ENCODE peak calls at places on chromosome 6, in four cellular contexts. One of them, this sample, is unnamed. For H3K36me3, the result is how much of the 10 kb centered on the place peaks cover.

GRCh38 chr6:150074651-150075416 is 5.9 kb upstream of the ULBP3 start:
- DNase-seq in psoas muscle: no peak
- DNase-seq in fibroblast of lung: no peak
- DNase-seq in mammary epithelial cell: no peak
- DNase-seq in this sample: no peak

GRCh38 chr6:163349001-163349680 is 65.4 kb upstream of the QKI start:
- DNase-seq in psoas muscle: no peak
- DNase-seq in fibroblast of lung: no peak
- DNase-seq in mammary epithelial cell: no peak
- DNase-seq in this sample: no peak

GRCh38 chr6:33590531-33591198 is 10.6 kb upstream of the BAK1 start:
- DNase-seq in psoas muscle: no peak
- DNase-seq in fibroblast of lung: no peak
- DNase-seq in mammary epithelial cell: peak
- DNase-seq in this sample: peak

GRCh38 chr6:56311086-56311485 is 63.7 kb upstream of the COL21A1 start:
- DNase-seq in psoas muscle: no peak
- DNase-seq in fibroblast of lung: peak
- DNase-seq in mammary epithelial cell: no peak
- DNase-seq in this sample: no peak

GRCh38 chr6:145531822-145532221 is 203.5 kb downstream of the EPM2A start:
- DNase-seq in psoas muscle: no peak
- DNase-seq in fibroblast of lung: no peak
- DNase-seq in mammary epithelial cell: no peak
- DNase-seq in this sample: no peak

GRCh38 chr6:11711644-11711993 is 67.0 kb downstream of the ADTRP start:
- DNase-seq in psoas muscle: no peak
- DNase-seq in fibroblast of lung: peak
- DNase-seq in mammary epithelial cell: no peak
- DNase-seq in this sample: no peak

GRCh38 chr6:116561377-116562018 is 7.9 kb downstream of the CALHM4 start:
- DNase-seq in psoas muscle: peak
- DNase-seq in fibroblast of lung: peak
- DNase-seq in mammary epithelial cell: peak
- DNase-seq in this sample: peak

GRCh38 chr6:25472314-25472713 is 179.7 kb upstream of the SCGN start:
- DNase-seq in psoas muscle: no peak
- DNase-seq in fibroblast of lung: no peak
- DNase-seq in mammary epithelial cell: no peak
- DNase-seq in this sample: no peak

GRCh38 chr6:35487653-35488516 is 9.0 kb downstream of the TEAD3 start:
- DNase-seq in psoas muscle: no peak
- DNase-seq in fibroblast of lung: peak
- DNase-seq in mammary epithelial cell: peak
- DNase-seq in this sample: no peak

GRCh38 chr6:165805067-165805525 is 142.1 kb upstream of the PDE10A start:
- DNase-seq in psoas muscle: no peak
- DNase-seq in fibroblast of lung: no peak
- DNase-seq in mammary epithelial cell: no peak
- DNase-seq in this sample: no peak

GRCh38 chr6:158286413-158286812 is 25.9 kb upstream of the TULP4 start:
- DNase-seq in psoas muscle: no peak
- DNase-seq in fibroblast of lung: peak
- DNase-seq in mammary epithelial cell: peak
- DNase-seq in this sample: no peak

GRCh38 chr6:3239110-3239830 is 11.8 kb upstream of the TUBB2B start:
- DNase-seq in psoas muscle: no peak
- DNase-seq in fibroblast of lung: no peak
- DNase-seq in mammary epithelial cell: no peak
- DNase-seq in this sample: no peak

GRCh38 chr6:12648171-12648570 is 68.4 kb upstream of the PHACTR1 start:
- DNase-seq in psoas muscle: no peak
- DNase-seq in fibroblast of lung: no peak
- DNase-seq in mammary epithelial cell: no peak
- DNase-seq in this sample: no peak

GRCh38 chr6:28643017-28643740 is 117.5 kb downstream of the GPX5 start:
- DNase-seq in psoas muscle: no peak
- DNase-seq in fibroblast of lung: peak
- DNase-seq in mammary epithelial cell: peak
- DNase-seq in this sample: no peak

GRCh38 chr6:5511924-5512323 is 250.6 kb downstream of the FARS2 start:
- DNase-seq in psoas muscle: no peak
- DNase-seq in fibroblast of lung: peak
- DNase-seq in mammary epithelial cell: no peak
- DNase-seq in this sample: no peak

GRCh38 chr6:143514996-143515760 is 3.7 kb upstream of the FUCA2 start:
- DNase-seq in psoas muscle: peak
- DNase-seq in fibroblast of lung: peak
- DNase-seq in mammary epithelial cell: no peak
- DNase-seq in this sample: no peak

GRCh38 chr6:1162367-1163275 is 149.3 kb upstream of the FOXQ1 start:
- DNase-seq in psoas muscle: no peak
- DNase-seq in fibroblast of lung: no peak
- DNase-seq in mammary epithelial cell: no peak
- DNase-seq in this sample: no peak

GRCh38 chr6:126063512-126064146 is 77.3 kb downstream of the TRMT11 start:
- DNase-seq in psoas muscle: no peak
- DNase-seq in fibroblast of lung: peak
- DNase-seq in mammary epithelial cell: no peak
- DNase-seq in this sample: peak

GRCh38 chr6:30378290-30378937 is 33.5 kb downstream of the RPP21 start:
- DNase-seq in psoas muscle: no peak
- DNase-seq in fibroblast of lung: peak
- DNase-seq in mammary epithelial cell: peak
- DNase-seq in this sample: peak

GRCh38 chr6:110664933-110665332 is 150.3 kb downstream of the CDK19 start:
- DNase-seq in psoas muscle: no peak
- DNase-seq in fibroblast of lung: peak
- DNase-seq in mammary epithelial cell: no peak
- DNase-seq in this sample: no peak

GRCh38 chr6:5813625-5814027 is 193.1 kb downstream of the NRN1 start:
- DNase-seq in psoas muscle: no peak
- DNase-seq in fibroblast of lung: no peak
- DNase-seq in mammary epithelial cell: no peak
- DNase-seq in this sample: no peak

GRCh38 chr6:99995916-99996315 is 1.9 kb upstream of the MCHR2 start:
- DNase-seq in psoas muscle: no peak
- DNase-seq in fibroblast of lung: no peak
- DNase-seq in mammary epithelial cell: no peak
- DNase-seq in this sample: no peak

GRCh38 chr6:35764238-35764896 is 12.0 kb upstream of the CLPSL2 start:
- DNase-seq in psoas muscle: no peak
- DNase-seq in fibroblast of lung: no peak
- DNase-seq in mammary epithelial cell: peak
- DNase-seq in this sample: no peak

GRCh38 chr6:144321839-144322591 is 36.9 kb downstream of the UTRN start:
- DNase-seq in psoas muscle: no peak
- DNase-seq in fibroblast of lung: peak
- DNase-seq in mammary epithelial cell: no peak
- DNase-seq in this sample: no peak

GRCh38 chr6:148973809-148974208 is 227.0 kb downstream of the UST start:
- DNase-seq in psoas muscle: no peak
- DNase-seq in fibroblast of lung: peak
- DNase-seq in mammary epithelial cell: no peak
- DNase-seq in this sample: no peak

DNA sequence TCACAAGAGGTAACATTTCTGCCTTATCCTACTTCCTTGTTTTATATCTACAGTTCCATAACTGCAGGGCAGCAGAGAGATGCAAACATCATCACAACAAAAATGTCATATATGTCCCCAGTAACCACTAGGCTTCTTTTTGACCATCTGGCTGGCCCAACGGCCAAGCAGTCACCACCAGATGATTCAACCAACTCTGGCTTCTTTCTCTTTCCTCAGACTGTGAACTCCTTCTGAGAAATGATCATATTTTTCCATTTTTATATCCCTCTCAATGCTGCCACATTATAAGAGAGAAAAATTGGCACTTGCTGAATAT is 169.6 kb downstream of the CD24 start:
- DNase-seq in psoas muscle: no peak
- DNase-seq in fibroblast of lung: no peak
- DNase-seq in mammary epithelial cell: no peak
- DNase-seq in this sample: no peak
- TF ChIP-seq CTCF in psoas muscle: no peak
- TF ChIP-seq CTCF in fibroblast of lung: no peak
- TF ChIP-seq CTCF in mammary epithelial cell: no peak
- TF ChIP-seq CTCF in this sample: no peak

GRCh38 chr6:31729979-31730630 is 1.0 kb upstream of the DDAH2 start:
- DNase-seq in psoas muscle: peak
- DNase-seq in fibroblast of lung: peak
- DNase-seq in mammary epithelial cell: peak
- DNase-seq in this sample: no peak
- H3K36me3 ChIP-seq in psoas muscle: half or more
- H3K36me3 ChIP-seq in fibroblast of lung: under half
- H3K36me3 ChIP-seq in mammary epithelial cell: under half
- H3K36me3 ChIP-seq in this sample: under half

GRCh38 chr6:109524129-109524528 is 41.1 kb upstream of the ZBTB24 start:
- DNase-seq in psoas muscle: no peak
- DNase-seq in fibroblast of lung: no peak
- DNase-seq in mammary epithelial cell: no peak
- DNase-seq in this sample: no peak

GRCh38 chr6:109527989-109528388 is 45.0 kb upstream of the ZBTB24 start:
- DNase-seq in psoas muscle: no peak
- DNase-seq in fibroblast of lung: peak
- DNase-seq in mammary epithelial cell: peak
- DNase-seq in this sample: no peak

GRCh38 chr6:109523478-109523877 is 40.5 kb upstream of the ZBTB24 start:
- DNase-seq in psoas muscle: no peak
- DNase-seq in fibroblast of lung: peak
- DNase-seq in mammary epithelial cell: peak
- DNase-seq in this sample: no peak

GRCh38 chr6:109531446-109531845 is 48.4 kb upstream of the ZBTB24 start:
- DNase-seq in psoas muscle: no peak
- DNase-seq in fibroblast of lung: no peak
- DNase-seq in mammary epithelial cell: no peak
- DNase-seq in this sample: no peak

DNA sequence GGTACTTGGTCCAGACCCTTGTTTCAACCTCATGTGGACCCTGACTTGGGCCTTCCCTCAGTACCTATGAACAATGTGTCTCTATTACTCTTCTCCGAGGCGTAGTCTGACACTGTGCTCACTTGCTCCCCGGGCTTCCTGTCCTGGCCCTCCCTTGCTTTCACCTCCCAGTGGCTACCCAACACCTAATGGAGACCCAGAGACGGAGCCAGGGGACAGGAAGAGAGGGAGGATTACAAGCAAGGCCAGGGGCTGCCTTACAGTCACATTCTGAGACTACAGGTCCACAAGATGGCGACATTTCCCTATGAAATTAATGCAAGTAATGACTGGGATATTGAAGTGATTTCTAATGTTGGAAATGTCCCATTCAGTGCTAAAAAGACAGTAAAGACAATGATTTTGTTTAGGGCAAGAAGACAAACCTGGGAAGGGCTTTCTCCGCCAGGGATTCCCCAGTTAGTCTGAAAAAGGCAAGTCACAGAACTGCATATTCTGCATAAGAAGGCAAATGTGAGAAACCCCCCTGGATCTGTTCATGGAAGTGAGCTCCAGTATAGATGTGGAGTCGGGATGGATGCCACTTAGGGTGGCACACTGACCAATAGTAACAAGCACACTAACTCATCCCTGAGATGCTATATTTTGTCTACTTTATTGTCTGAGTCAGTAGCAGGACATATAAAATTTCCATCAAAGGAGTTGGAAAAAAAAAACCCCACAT is 44.0 kb upstream of the ZBTB24 start:
- DNase-seq in psoas muscle: no peak
- DNase-seq in fibroblast of lung: peak
- DNase-seq in mammary epithelial cell: peak
- DNase-seq in this sample: peak
- TF ChIP-seq CTCF in psoas muscle: peak
- TF ChIP-seq CTCF in fibroblast of lung: peak
- TF ChIP-seq CTCF in mammary epithelial cell: peak
- TF ChIP-seq CTCF in this sample: peak

GRCh38 chr6:166950443-166950821 is 5.9 kb downstream of the RNASET2 start:
- DNase-seq in psoas muscle: no peak
- DNase-seq in fibroblast of lung: no peak
- DNase-seq in mammary epithelial cell: no peak
- DNase-seq in this sample: no peak
- H3K36me3 ChIP-seq in psoas muscle: under half
- H3K36me3 ChIP-seq in fibroblast of lung: under half
- H3K36me3 ChIP-seq in mammary epithelial cell: under half
- H3K36me3 ChIP-seq in this sample: under half

DNA sequence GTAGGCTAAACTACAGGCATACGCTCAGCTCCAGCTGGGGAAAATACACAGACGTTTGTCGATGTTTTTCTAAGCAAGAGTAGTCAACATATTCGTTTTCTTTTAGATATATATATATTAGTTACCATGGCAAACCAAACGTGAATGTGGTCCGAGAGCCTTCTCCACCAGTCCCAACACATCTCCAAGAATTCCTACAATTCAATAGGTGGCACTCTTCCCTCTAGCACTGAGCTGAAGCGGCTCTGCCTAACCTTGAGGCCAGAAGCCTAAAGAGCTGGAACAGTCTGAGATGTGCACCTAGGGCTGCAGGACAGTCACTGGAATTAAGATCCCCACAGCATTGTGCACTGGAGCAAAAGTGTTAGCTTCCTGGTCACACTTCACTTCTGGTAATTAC is 70.3 kb upstream of the BEND3 start:
- DNase-seq in psoas muscle: no peak
- DNase-seq in fibroblast of lung: peak
- DNase-seq in mammary epithelial cell: peak
- DNase-seq in this sample: no peak
- TF ChIP-seq CTCF in psoas muscle: no peak
- TF ChIP-seq CTCF in fibroblast of lung: peak
- TF ChIP-seq CTCF in mammary epithelial cell: peak
- TF ChIP-seq CTCF in this sample: no peak

GRCh38 chr6:20402181-20403079 is 751 bp downstream of the E2F3 start:
- DNase-seq in psoas muscle: peak
- DNase-seq in fibroblast of lung: peak
- DNase-seq in mammary epithelial cell: peak
- DNase-seq in this sample: no peak

GRCh38 chr6:20403080-20403765 is 1.5 kb downstream of the E2F3 start:
- DNase-seq in psoas muscle: peak
- DNase-seq in fibroblast of lung: peak
- DNase-seq in mammary epithelial cell: peak
- DNase-seq in this sample: peak

GRCh38 chr6:20401403-20402180 is at the start of gene E2F3:
- DNase-seq in psoas muscle: peak
- DNase-seq in fibroblast of lung: peak
- DNase-seq in mammary epithelial cell: peak
- DNase-seq in this sample: peak

GRCh38 chr6:20400476-20401402 is 940 bp upstream of the E2F3 start:
- DNase-seq in psoas muscle: peak
- DNase-seq in fibroblast of lung: peak
- DNase-seq in mammary epithelial cell: peak
- DNase-seq in this sample: peak

DNA sequence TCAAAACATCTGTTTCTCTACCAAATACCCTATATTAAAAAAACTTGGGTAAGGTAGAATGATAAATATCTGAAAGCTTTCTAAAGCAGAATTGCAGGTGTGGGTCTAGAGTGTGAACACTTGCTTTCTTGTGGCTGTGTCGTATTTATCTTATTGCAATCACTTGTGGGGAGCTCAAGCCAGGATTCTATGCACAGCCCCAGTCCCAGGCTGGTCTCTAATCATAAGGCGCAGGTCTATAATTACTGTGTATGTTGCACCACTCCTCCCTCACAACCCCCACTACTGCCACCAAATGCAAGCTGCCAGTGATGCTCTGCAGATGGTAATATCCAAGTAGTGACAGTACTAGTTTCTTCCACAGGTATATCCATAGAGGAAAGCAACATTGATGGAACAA is 2.2 kb upstream of the E2F3 start:
- DNase-seq in psoas muscle: no peak
- DNase-seq in fibroblast of lung: no peak
- DNase-seq in mammary epithelial cell: no peak
- DNase-seq in this sample: no peak
- H3K36me3 ChIP-seq in psoas muscle: under half
- H3K36me3 ChIP-seq in fibroblast of lung: under half
- H3K36me3 ChIP-seq in mammary epithelial cell: under half
- H3K36me3 ChIP-seq in this sample: under half

This sample was measured in kidney epithelial cell.